ENCODE peak calls at places on chromosomes 16 and 17, in nine cellular contexts. P, Q, X, O, U, K, F, B and R are unnamed samples.

GRCh38 chr17:28511858-28512461 is 5.8 kb downstream of the FOXN1 start:
- DNase-seq in P (no peak), Q (no peak), X (no peak), O (no peak), U (no peak), K (no peak), F (no peak), B (no peak), R (no peak)

GRCh38 chr17:17472333-17472920 is 4.4 kb upstream of the MED9 start:
- DNase-seq in P (no peak), Q (no peak), X (no peak), O (no peak), U (no peak), K (no peak), F (no peak), B (no peak), R (no peak)

GRCh38 chr16:4011940-4012629 is 104.2 kb downstream of the ADCY9 start:
- DNase-seq in P (no peak), Q (no peak), X (no peak), O (no peak), U (no peak), K (no peak), F (no peak), B (no peak), R (no peak)

GRCh38 chr17:8226536-8227237 is 16.3 kb upstream of the AURKB start:
- DNase-seq in P (peak; percentile 80), Q (peak; percentile 75), X (peak; percentile 81), O (peak; percentile 37), U (peak; percentile 81), K (peak; percentile 94), F (no peak), B (no peak), R (no peak)

GRCh38 chr17:69282002-69282401 is 44.9 kb downstream of the ABCA5 start:
- DNase-seq in P (no peak), Q (no peak), X (no peak), O (no peak), U (no peak), K (no peak), F (no peak), B (no peak), R (no peak)

GRCh38 chr17:75652934-75653549 is 13.9 kb downstream of the RECQL5 start:
- DNase-seq in P (peak; percentile 61), Q (peak; percentile 37), X (peak; percentile 69), O (no peak), U (peak; percentile 18), K (no peak), F (peak; percentile 35), B (no peak), R (no peak)

GRCh38 chr17:79044462-79044861 is 20.5 kb downstream of the C1QTNF1 start:
- DNase-seq in P (no peak), Q (no peak), X (no peak), O (no peak), U (no peak), K (no peak), F (no peak), B (no peak), R (no peak)

GRCh38 chr17:34009946-34010345 is 245.1 kb upstream of the CCL2 start:
- DNase-seq in P (no peak), Q (no peak), X (no peak), O (no peak), U (no peak), K (no peak), F (no peak), B (no peak), R (no peak)

GRCh38 chr16:24838554-24839266 is 7.1 kb upstream of the SLC5A11 start:
- DNase-seq in P (no peak), Q (peak; percentile 37), X (no peak), O (no peak), U (peak; percentile 44), K (no peak), F (no peak), B (no peak), R (no peak)

GRCh38 chr17:39939588-39940419 is 12.3 kb downstream of the LRRC3C start:
- DNase-seq in P (no peak), Q (no peak), X (peak; percentile 62), O (no peak), U (peak; percentile 79), K (no peak), F (no peak), B (no peak), R (no peak)

GRCh38 chr17:60381958-60382357 is 10.0 kb downstream of the USP32 start:
- DNase-seq in P (no peak), Q (peak; percentile 58), X (no peak), O (no peak), U (no peak), K (no peak), F (no peak), B (no peak), R (no peak)